ENCODE peak calls at places on chromosomes 1 and 21, in six cellular contexts. R is mesenchymal stem cell, S is mesendoderm, V is IMR-90, E is H1, U is neuronal stem cell. K is an unnamed sample.

GRCh38 chr1:169363046-169363756 is 4.4 kb downstream of the NME7 start:
- DNase-seq in R (peak), S (no peak), V (peak), E (no peak), U (no peak), K (no peak)

GRCh38 chr1:77143529-77144121 is 75.6 kb downstream of the PIGK start:
- DNase-seq in R (peak), S (no peak), V (peak), E (no peak), U (no peak), K (no peak)

GRCh38 chr1:246064891-246065290 is 442.2 kb downstream of the SMYD3 start:
- DNase-seq in R (no peak), S (no peak), V (no peak), E (no peak), U (no peak), K (no peak)

GRCh38 chr1:18452550-18452949 is 28.2 kb upstream of the KLHDC7A start:
- DNase-seq in R (no peak), S (peak), V (no peak), E (no peak), U (peak), K (peak)

GRCh38 chr1:150874455-150875196 is 1.8 kb downstream of the ARNT start:
- DNase-seq in R (peak), S (no peak), V (no peak), E (no peak), U (no peak), K (no peak)

GRCh38 chr1:235888119-235888643 is 21.5 kb upstream of the LYST start:
- DNase-seq in R (no peak), S (no peak), V (no peak), E (no peak), U (no peak), K (no peak)

GRCh38 chr1:66311092-66311491 is 222.9 kb upstream of the SGIP1 start:
- DNase-seq in R (no peak), S (peak), V (peak), E (no peak), U (no peak), K (no peak)

GRCh38 chr1:240619901-240620621 is 8.1 kb upstream of the GREM2 start:
- DNase-seq in R (no peak), S (no peak), V (no peak), E (no peak), U (no peak), K (no peak)

GRCh38 chr1:11564237-11564636 is 85.3 kb downstream of the DISP3 start:
- DNase-seq in R (no peak), S (peak), V (no peak), E (no peak), U (no peak), K (no peak)

GRCh38 chr1:219317762-219318353 is 144.2 kb downstream of the LYPLAL1 start:
- DNase-seq in R (peak), S (peak), V (no peak), E (no peak), U (no peak), K (peak)

GRCh38 chr21:23522750-23523149 is 2084.5 kb downstream of the MRPL39 start:
- DNase-seq in R (no peak), S (peak), V (no peak), E (no peak), U (no peak), K (no peak)

GRCh38 chr1:29635073-29635335 is 398.7 kb downstream of the PTPRU start:
- DNase-seq in R (no peak), S (no peak), V (no peak), E (no peak), U (no peak), K (peak)

GRCh38 chr1:10903421-10903820 is 107.0 kb upstream of the CASZ1 start:
- DNase-seq in R (no peak), S (no peak), V (no peak), E (no peak), U (no peak), K (no peak)

GRCh38 chr1:20321573-20321972 is 30.9 kb downstream of the VWA5B1 start:
- DNase-seq in R (no peak), S (no peak), V (no peak), E (no peak), U (no peak), K (no peak)

GRCh38 chr1:47432071-47433036 is 5.5 kb upstream of the FOXD2 start:
- DNase-seq in R (peak), S (peak), V (peak), E (peak), U (peak), K (peak)

GRCh38 chr1:7421471-7422075 is 349.5 kb upstream of the VAMP3 start:
- DNase-seq in R (no peak), S (no peak), V (no peak), E (no peak), U (no peak), K (no peak)

GRCh38 chr1:108639899-108640560 is 20.9 kb downstream of the HENMT1 start:
- DNase-seq in R (no peak), S (peak), V (no peak), E (no peak), U (no peak), K (no peak)

GRCh38 chr1:93804412-93804811 is 74.6 kb downstream of the DNTTIP2 start:
- DNase-seq in R (peak), S (no peak), V (peak), E (no peak), U (no peak), K (no peak)

GRCh38 chr1:91476538-91477217 is 24.0 kb upstream of the CDC7 start:
- DNase-seq in R (no peak), S (peak), V (no peak), E (no peak), U (no peak), K (no peak)

GRCh38 chr21:38691626-38692025 is 114.1 kb upstream of the ETS2 start:
- DNase-seq in R (no peak), S (no peak), V (no peak), E (no peak), U (no peak), K (no peak)

GRCh38 chr1:229759037-229759435 is 133.0 kb downstream of the URB2 start:
- DNase-seq in R (no peak), S (no peak), V (peak), E (no peak), U (no peak), K (no peak)

GRCh38 chr1:99548924-99549605 is 96.8 kb upstream of the PALMD start:
- DNase-seq in R (peak), S (no peak), V (peak), E (no peak), U (no peak), K (no peak)

GRCh38 chr21:38467369-38467768 is 30.9 kb downstream of the ERG start:
- DNase-seq in R (no peak), S (no peak), V (no peak), E (no peak), U (no peak), K (no peak)

GRCh38 chr1:53415432-53415831 is 43.8 kb upstream of the DMRTB1 start:
- DNase-seq in R (no peak), S (peak), V (no peak), E (peak), U (no peak), K (no peak)

GRCh38 chr1:74467786-74468377 is 44.5 kb downstream of the LRRC53 start:
- DNase-seq in R (no peak), S (peak), V (peak), E (no peak), U (peak), K (no peak)

GRCh38 chr1:114676115-114676514 is 6.3 kb upstream of the DENND2C start:
- DNase-seq in R (no peak), S (no peak), V (no peak), E (no peak), U (no peak), K (no peak)

GRCh38 chr1:36760081-36760480 is 274.2 kb downstream of the GRIK3 start:
- DNase-seq in R (no peak), S (no peak), V (no peak), E (no peak), U (no peak), K (no peak)

GRCh38 chr1:49323925-49324540 is 547.3 kb upstream of the BEND5 start:
- DNase-seq in R (no peak), S (no peak), V (no peak), E (no peak), U (no peak), K (no peak)

GRCh38 chr21:31909153-31909771 is 36.4 kb downstream of the HUNK start:
- DNase-seq in R (no peak), S (peak), V (peak), E (no peak), U (peak), K (no peak)

GRCh38 chr1:222521299-222522104 is 26.4 kb downstream of the HHIPL2 start:
- DNase-seq in R (no peak), S (no peak), V (peak), E (no peak), U (no peak), K (no peak)

GRCh38 chr21:42514883-42515228 is 1.2 kb downstream of the SLC37A1 start:
- DNase-seq in R (no peak), S (no peak), V (no peak), E (no peak), U (no peak), K (no peak)

GRCh38 chr1:43140583-43140982 is 31.5 kb downstream of the EBNA1BP2 start:
- DNase-seq in R (no peak), S (no peak), V (no peak), E (no peak), U (no peak), K (no peak)

GRCh38 chr1:234675006-234675405 is 65.0 kb upstream of the IRF2BP2 start:
- DNase-seq in R (no peak), S (no peak), V (no peak), E (no peak), U (no peak), K (no peak)

GRCh38 chr1:215710340-215710971 is 143.4 kb downstream of the KCTD3 start:
- DNase-seq in R (peak), S (peak), V (peak), E (peak), U (peak), K (peak)

GRCh38 chr1:212777166-212777565 is 14.4 kb downstream of the NSL1 start:
- DNase-seq in R (no peak), S (no peak), V (no peak), E (no peak), U (no peak), K (no peak)
- H2BK15ac ChIP-seq in R (no peak), S (no peak), V (no peak), E (no peak), U (no peak), K (no peak)

GRCh38 chr1:32761253-32761877 is 55.8 kb downstream of the YARS1 start:
- DNase-seq in R (peak), S (peak), V (peak), E (peak), U (no peak), K (peak)
- H3K18ac ChIP-seq in R (peak), S (no peak), V (no peak), E (peak), U (no peak), K (peak)

DNA sequence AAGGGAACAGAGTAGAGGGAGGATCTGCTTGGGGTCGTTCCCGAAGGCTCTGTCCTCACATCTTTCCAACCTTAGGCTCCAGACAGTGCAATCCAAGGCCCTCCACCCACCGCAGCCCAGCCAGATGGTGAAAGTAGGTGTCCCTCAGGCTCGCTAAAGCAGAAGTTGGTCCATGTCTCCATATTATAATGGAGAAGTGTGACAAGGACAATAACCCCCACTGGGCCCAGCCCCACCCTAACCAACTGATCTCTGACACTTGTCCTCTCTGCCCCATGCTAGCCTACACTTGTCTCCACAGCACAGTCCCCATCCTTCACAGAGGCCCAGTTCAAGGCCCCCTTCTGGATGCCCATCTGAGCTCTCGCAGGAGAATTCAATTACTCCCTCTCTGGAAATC is 48.7 kb downstream of the DMAP1 start:
- DNase-seq in R (no peak), S (no peak), V (no peak), E (no peak), U (no peak), K (no peak)
- H2BK15ac ChIP-seq in R (no peak), S (no peak), V (no peak), E (no peak), U (peak), K (no peak)

GRCh38 chr1:228082975-228083870 is 715 bp downstream of the ARF1 start:
- DNase-seq in R (peak), S (peak), V (peak), E (no peak), U (no peak), K (no peak)
- H3K18ac ChIP-seq in R (peak), S (peak), V (peak), E (peak), U (peak), K (peak)

GRCh38 chr1:52192436-52192835 is 50.5 kb downstream of the ZFYVE9 start:
- DNase-seq in R (no peak), S (no peak), V (peak), E (no peak), U (no peak), K (no peak)
- H2BK15ac ChIP-seq in R (no peak), S (no peak), V (no peak), E (no peak), U (no peak), K (no peak)

GRCh38 chr1:204572923-204573562 is 56.8 kb downstream of the MDM4 start:
- DNase-seq in R (no peak), S (no peak), V (no peak), E (no peak), U (no peak), K (no peak)
- H3K18ac ChIP-seq in R (no peak), S (no peak), V (no peak), E (peak), U (no peak), K (no peak)

GRCh38 chr1:232212248-232212647 is 417.7 kb downstream of the SIPA1L2 start:
- DNase-seq in R (no peak), S (no peak), V (no peak), E (no peak), U (peak), K (no peak)
- H2BK15ac ChIP-seq in R (no peak), S (no peak), V (no peak), E (no peak), U (no peak), K (no peak)

DNA sequence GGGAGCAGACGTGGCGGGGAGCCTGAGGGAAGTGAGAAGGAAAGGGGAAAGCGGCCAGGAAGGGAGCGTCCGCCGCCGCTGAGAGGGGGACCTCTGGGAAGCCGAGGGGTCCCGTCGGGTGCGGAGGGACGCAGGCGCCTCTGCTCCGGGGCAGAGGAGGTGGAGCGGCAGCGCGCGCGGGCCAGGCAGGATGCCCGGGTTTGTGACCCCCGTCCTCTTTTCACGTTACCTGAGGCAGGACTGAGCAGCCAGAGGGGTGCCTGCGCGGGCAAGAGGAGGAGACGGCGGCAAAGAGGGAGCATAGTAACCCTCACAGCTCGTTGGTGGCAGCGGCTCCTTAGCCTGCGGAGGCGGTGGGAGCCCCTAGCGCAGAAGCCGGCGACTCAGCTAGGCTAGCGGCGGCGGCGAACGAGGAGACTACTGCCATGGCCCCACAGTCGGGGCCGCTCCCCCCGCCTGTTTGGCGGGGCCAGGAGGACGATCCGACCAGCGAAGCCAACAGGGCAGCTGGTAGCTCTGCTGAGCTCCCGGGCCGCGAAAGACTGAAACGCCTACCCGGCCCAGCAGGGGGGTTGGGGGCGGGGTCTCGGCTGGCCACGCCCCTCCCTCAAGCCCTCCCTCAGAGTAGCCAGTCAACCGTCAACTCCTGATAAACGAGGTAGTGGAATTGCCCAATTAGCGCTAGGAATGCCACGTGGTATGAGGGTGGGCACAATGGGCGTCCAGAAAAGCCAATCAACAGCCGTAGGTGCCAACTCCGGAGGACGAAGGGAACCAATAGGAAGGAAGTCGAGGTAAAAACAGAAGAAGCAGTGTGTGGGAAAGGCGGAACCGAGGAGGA is at the start of gene TESK2:
- DNase-seq in R (peak), S (peak), V (peak), E (peak), U (peak), K (peak)
- H3K18ac ChIP-seq in R (peak), S (peak), V (no peak), E (peak), U (peak), K (no peak)

GRCh38 chr21:22189278-22189677 is 1191.1 kb downstream of the NCAM2 start:
- DNase-seq in R (no peak), S (no peak), V (no peak), E (no peak), U (no peak), K (no peak)
- H2BK15ac ChIP-seq in R (no peak), S (no peak), V (no peak), E (no peak), U (no peak), K (no peak)

DNA sequence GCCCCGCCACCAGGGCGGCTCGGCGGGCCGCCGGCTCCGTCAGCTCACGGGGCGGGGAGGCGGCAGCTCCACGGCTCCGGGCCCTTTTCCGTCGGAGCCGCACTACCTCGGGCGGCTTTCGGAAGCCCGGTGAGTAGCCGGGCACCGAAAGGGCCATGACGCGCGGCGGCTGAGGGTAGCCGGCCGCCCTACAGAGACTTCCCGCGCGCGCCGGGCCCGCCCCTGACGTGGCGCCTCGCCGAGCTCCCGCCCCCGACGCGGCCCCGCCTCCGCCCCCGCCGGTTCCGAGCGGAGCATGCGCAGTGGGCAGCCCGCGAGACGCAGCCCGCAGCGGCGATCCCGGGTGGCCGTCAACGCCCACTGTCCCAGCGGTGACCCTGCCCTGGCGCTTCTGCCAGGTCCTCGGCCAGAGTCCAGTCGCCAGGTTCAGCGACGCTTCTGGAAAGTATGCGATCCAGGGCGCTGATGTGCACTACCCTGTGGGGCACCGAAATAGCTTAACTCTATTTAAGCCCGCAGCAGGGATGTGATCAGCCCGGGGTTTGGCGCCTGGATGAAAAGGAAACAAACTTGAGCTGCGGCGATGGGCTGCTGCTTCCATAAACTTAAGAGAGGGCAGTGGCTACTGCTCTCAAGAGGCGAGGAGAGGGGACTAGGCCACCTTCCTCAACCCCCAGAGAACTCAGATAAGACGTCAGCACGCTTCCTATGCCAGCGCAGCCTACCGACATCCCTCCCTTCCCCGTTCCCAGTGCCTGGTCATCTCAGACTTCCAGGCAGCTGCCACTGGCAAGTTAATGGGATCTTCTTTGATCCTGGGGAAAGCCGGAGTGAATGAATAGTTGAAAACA is at the start of gene DONSON:
- DNase-seq in R (peak), S (peak), V (peak), E (peak), U (peak), K (peak)
- H3K18ac ChIP-seq in R (peak), S (peak), V (peak), E (peak), U (peak), K (no peak)